ENCODE peak calls at places on chromosomes 11 and 22, in four cellular contexts. One of them, this sample, is unnamed.

GRCh38 chr11:68825603-68826002 is 16.1 kb downstream of the CPT1A start:
- DNase-seq in heart right ventricle: no peak
- DNase-seq in suprapubic skin: no peak
- DNase-seq in SK-N-SH: no peak
- DNase-seq in this sample: peak

GRCh38 chr22:29208879-29209623 is 3.4 kb downstream of the EMID1 start:
- DNase-seq in heart right ventricle: no peak
- DNase-seq in suprapubic skin: peak
- DNase-seq in SK-N-SH: peak
- DNase-seq in this sample: no peak

GRCh38 chr11:101996106-101996505 is 51.1 kb upstream of the CFAP300 start:
- DNase-seq in heart right ventricle: no peak
- DNase-seq in suprapubic skin: no peak
- DNase-seq in SK-N-SH: no peak
- DNase-seq in this sample: no peak

GRCh38 chr11:68002943-68003845 is 703 bp downstream of the UNC93B1 start:
- DNase-seq in heart right ventricle: peak
- DNase-seq in suprapubic skin: peak
- DNase-seq in SK-N-SH: peak
- DNase-seq in this sample: no peak

GRCh38 chr22:42432020-42432596 is at the start of gene NFAM1:
- DNase-seq in heart right ventricle: peak
- DNase-seq in suprapubic skin: no peak
- DNase-seq in SK-N-SH: no peak
- DNase-seq in this sample: no peak

GRCh38 chr11:45180888-45181594 is 34.6 kb downstream of the PRDM11 start:
- DNase-seq in heart right ventricle: peak
- DNase-seq in suprapubic skin: no peak
- DNase-seq in SK-N-SH: peak
- DNase-seq in this sample: peak

GRCh38 chr11:45323598-45324249 is 37.6 kb upstream of the SYT13 start:
- DNase-seq in heart right ventricle: no peak
- DNase-seq in suprapubic skin: peak
- DNase-seq in SK-N-SH: no peak
- DNase-seq in this sample: no peak

GRCh38 chr22:39518996-39519680 is 1.2 kb upstream of the ATF4 start:
- DNase-seq in heart right ventricle: no peak
- DNase-seq in suprapubic skin: no peak
- DNase-seq in SK-N-SH: peak
- DNase-seq in this sample: no peak

GRCh38 chr11:29224739-29225384 is 792.0 kb downstream of the KCNA4 start:
- DNase-seq in heart right ventricle: no peak
- DNase-seq in suprapubic skin: no peak
- DNase-seq in SK-N-SH: no peak
- DNase-seq in this sample: no peak

GRCh38 chr11:128518493-128519207 is 68.7 kb downstream of the ETS1 start:
- DNase-seq in heart right ventricle: no peak
- DNase-seq in suprapubic skin: no peak
- DNase-seq in SK-N-SH: no peak
- DNase-seq in this sample: peak

GRCh38 chr11:115974703-115975102 is 470.5 kb upstream of the CADM1 start:
- DNase-seq in heart right ventricle: no peak
- DNase-seq in suprapubic skin: no peak
- DNase-seq in SK-N-SH: no peak
- DNase-seq in this sample: no peak

GRCh38 chr11:76339217-76339616 is 41.7 kb downstream of the THAP12 start:
- DNase-seq in heart right ventricle: peak
- DNase-seq in suprapubic skin: peak
- DNase-seq in SK-N-SH: no peak
- DNase-seq in this sample: peak

GRCh38 chr11:2525941-2526807 is 81.4 kb downstream of the KCNQ1 start:
- DNase-seq in heart right ventricle: peak
- DNase-seq in suprapubic skin: peak
- DNase-seq in SK-N-SH: no peak
- DNase-seq in this sample: no peak

GRCh38 chr11:122375687-122376399 is 259.8 kb upstream of the BLID start:
- DNase-seq in heart right ventricle: no peak
- DNase-seq in suprapubic skin: no peak
- DNase-seq in SK-N-SH: no peak
- DNase-seq in this sample: peak

GRCh38 chr11:129372609-129373488 is 2.8 kb upstream of the BARX2 start:
- DNase-seq in heart right ventricle: no peak
- DNase-seq in suprapubic skin: no peak
- DNase-seq in SK-N-SH: peak
- DNase-seq in this sample: no peak

GRCh38 chr11:82718307-82718706 is 15.4 kb downstream of the FAM181B start:
- DNase-seq in heart right ventricle: no peak
- DNase-seq in suprapubic skin: no peak
- DNase-seq in SK-N-SH: peak
- DNase-seq in this sample: peak

GRCh38 chr11:27700351-27701261 is at the start of gene BDNF:
- DNase-seq in heart right ventricle: no peak
- DNase-seq in suprapubic skin: no peak
- DNase-seq in SK-N-SH: peak
- DNase-seq in this sample: peak

GRCh38 chr11:42315267-42315666 is 855.8 kb upstream of the LRRC4C start:
- DNase-seq in heart right ventricle: no peak
- DNase-seq in suprapubic skin: no peak
- DNase-seq in SK-N-SH: no peak
- DNase-seq in this sample: peak

GRCh38 chr11:72673284-72673942 is 809 bp downstream of the PDE2A start:
- DNase-seq in heart right ventricle: no peak
- DNase-seq in suprapubic skin: no peak
- DNase-seq in SK-N-SH: no peak
- DNase-seq in this sample: no peak

GRCh38 chr22:33903012-33903411 is 17.3 kb downstream of the LARGE1 start:
- DNase-seq in heart right ventricle: no peak
- DNase-seq in suprapubic skin: no peak
- DNase-seq in SK-N-SH: peak
- DNase-seq in this sample: no peak

GRCh38 chr11:65637794-65638317 is at the start of gene SIPA1:
- DNase-seq in heart right ventricle: peak
- DNase-seq in suprapubic skin: no peak
- DNase-seq in SK-N-SH: peak
- DNase-seq in this sample: peak

GRCh38 chr11:131692151-131692550 is 321.7 kb downstream of the NTM start:
- DNase-seq in heart right ventricle: no peak
- DNase-seq in suprapubic skin: no peak
- DNase-seq in SK-N-SH: no peak
- DNase-seq in this sample: no peak

GRCh38 chr11:36034572-36035331 is 90.9 kb downstream of the LDLRAD3 start:
- DNase-seq in heart right ventricle: no peak
- DNase-seq in suprapubic skin: no peak
- DNase-seq in SK-N-SH: peak
- DNase-seq in this sample: peak

GRCh38 chr11:105046898-105047579 is 1.9 kb upstream of the CARD16 start:
- DNase-seq in heart right ventricle: no peak
- DNase-seq in suprapubic skin: no peak
- DNase-seq in SK-N-SH: no peak
- DNase-seq in this sample: peak

GRCh38 chr11:78809931-78810481 is 235.3 kb upstream of the NARS2 start:
- DNase-seq in heart right ventricle: no peak
- DNase-seq in suprapubic skin: no peak
- DNase-seq in SK-N-SH: peak
- DNase-seq in this sample: no peak

GRCh38 chr11:45182902-45183301 is 36.5 kb downstream of the PRDM11 start:
- DNase-seq in heart right ventricle: no peak
- DNase-seq in suprapubic skin: no peak
- DNase-seq in SK-N-SH: peak
- DNase-seq in this sample: peak

GRCh38 chr11:44727373-44728084 is 767 bp downstream of the TSPAN18 start:
- DNase-seq in heart right ventricle: peak
- DNase-seq in suprapubic skin: peak
- DNase-seq in SK-N-SH: peak
- DNase-seq in this sample: peak

GRCh38 chr11:116984589-116984988 is 113.6 kb downstream of the SIK3 start:
- DNase-seq in heart right ventricle: no peak
- DNase-seq in suprapubic skin: no peak
- DNase-seq in SK-N-SH: no peak
- DNase-seq in this sample: peak

GRCh38 chr11:92340839-92341238 is 116.2 kb downstream of the FAT3 start:
- DNase-seq in heart right ventricle: no peak
- DNase-seq in suprapubic skin: no peak
- DNase-seq in SK-N-SH: peak
- DNase-seq in this sample: peak

GRCh38 chr11:119742263-119742861 is 13.4 kb upstream of the NECTIN1 start:
- DNase-seq in heart right ventricle: no peak
- DNase-seq in suprapubic skin: no peak
- DNase-seq in SK-N-SH: peak
- DNase-seq in this sample: peak

DNA sequence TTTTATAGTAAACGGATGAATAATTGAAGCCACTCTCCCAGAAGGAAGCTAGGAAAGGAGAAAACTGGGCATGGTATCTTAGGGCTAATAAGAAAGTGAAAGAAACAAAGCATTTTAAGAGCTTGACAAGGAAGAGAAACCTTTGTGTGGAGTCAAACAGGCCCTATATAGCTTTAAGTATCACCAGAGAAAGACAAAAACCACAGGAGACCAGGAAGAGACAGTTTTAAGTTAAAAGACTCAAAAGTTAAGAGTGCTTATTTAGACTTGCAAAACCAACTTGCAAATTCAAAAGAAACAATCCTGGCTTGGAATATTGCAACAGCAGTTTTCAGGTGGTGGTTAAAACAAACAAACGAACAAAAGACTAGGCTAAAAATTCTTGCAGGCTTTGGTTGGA is 3.4 kb downstream of the PAK1 start:
- DNase-seq in heart right ventricle: no peak
- DNase-seq in suprapubic skin: no peak
- DNase-seq in SK-N-SH: no peak
- DNase-seq in this sample: no peak
- H3K4me3 ChIP-seq in heart right ventricle: no peak
- H3K4me3 ChIP-seq in suprapubic skin: no peak
- H3K4me3 ChIP-seq in SK-N-SH: no peak
- H3K4me3 ChIP-seq in this sample: no peak

DNA sequence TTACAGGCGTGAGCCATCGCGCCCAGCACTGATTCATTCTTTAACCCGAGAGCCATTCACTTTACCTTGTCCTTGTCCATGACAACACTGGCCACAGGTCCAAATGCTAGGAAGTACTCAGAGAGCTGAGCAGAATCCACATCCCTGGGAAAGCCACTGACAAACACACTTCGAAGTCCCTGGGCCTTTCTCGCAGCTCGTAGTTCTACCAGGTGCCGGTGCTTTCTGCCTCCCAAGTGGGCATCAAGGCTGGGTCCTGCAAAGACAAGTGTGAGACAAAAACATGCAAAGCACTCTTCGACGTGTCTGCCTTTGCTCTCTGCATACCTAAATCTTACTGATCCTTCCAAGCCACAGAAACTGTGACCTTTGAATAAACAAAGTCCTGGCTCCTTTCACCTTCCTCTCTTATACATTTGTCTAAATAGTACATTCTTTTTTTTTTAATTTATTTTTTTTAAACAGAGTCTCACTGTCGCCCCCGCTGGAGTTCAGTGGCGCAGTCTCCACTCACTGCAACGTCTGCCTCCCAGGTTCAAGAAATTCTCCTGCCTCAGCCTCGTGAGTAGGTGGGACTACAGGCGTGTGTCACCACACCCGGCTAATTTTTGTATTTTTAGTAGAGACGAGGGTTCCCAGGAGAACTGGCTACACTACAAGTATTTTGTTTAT is 2.2 kb downstream of the TUT1 start:
- DNase-seq in heart right ventricle: no peak
- DNase-seq in suprapubic skin: no peak
- DNase-seq in SK-N-SH: no peak
- DNase-seq in this sample: peak
- TF ChIP-seq CTCF in heart right ventricle: peak
- TF ChIP-seq CTCF in suprapubic skin: no peak
- TF ChIP-seq CTCF in SK-N-SH: peak
- TF ChIP-seq CTCF in this sample: peak

DNA sequence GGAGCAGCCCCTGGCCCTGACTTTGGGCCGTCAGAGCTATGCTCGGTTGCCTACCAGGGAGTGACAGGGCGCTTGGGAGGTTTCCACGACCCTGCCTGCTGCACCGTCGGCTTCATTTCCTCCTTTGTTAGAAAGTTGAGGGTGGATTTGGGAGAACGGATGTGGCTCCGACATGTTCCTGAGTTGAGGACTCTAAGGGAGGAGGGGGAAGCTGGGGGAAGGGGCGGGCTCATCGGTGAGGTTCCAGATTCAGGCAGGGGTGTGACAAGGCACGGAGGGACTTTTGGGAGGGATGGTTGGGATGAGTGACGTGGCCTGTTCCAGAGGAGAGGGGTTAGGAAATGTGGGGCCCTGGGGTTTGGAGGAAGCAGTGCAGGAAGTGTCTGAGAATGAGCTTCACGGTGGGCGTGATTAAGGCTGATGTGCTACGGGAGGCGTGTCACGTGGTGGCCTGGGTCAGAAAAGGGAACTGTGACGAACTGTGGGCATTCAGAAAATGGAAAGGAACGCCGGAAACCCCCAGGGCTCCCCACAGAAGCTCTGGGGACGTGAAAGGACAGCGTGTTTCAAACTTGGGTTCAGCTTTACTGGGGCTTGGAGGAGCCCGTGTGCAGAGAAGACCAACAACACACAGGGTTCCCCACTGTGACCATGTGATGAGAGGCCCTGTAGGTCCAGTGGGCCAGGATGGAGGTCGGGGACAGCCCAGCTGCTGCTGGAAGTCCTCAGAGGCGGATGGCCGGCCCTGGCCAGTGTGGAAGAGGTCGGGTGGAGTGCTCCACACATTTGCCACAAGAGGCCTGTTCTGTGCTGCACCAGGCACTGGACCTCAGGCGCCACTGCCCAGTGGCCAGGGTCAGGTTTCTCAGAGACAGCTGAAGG is 2.8 kb downstream of the PARVB start:
- DNase-seq in heart right ventricle: peak
- DNase-seq in suprapubic skin: peak
- DNase-seq in SK-N-SH: no peak
- DNase-seq in this sample: peak
- H3K4me3 ChIP-seq in heart right ventricle: peak
- H3K4me3 ChIP-seq in suprapubic skin: peak
- H3K4me3 ChIP-seq in SK-N-SH: no peak
- H3K4me3 ChIP-seq in this sample: peak

DNA sequence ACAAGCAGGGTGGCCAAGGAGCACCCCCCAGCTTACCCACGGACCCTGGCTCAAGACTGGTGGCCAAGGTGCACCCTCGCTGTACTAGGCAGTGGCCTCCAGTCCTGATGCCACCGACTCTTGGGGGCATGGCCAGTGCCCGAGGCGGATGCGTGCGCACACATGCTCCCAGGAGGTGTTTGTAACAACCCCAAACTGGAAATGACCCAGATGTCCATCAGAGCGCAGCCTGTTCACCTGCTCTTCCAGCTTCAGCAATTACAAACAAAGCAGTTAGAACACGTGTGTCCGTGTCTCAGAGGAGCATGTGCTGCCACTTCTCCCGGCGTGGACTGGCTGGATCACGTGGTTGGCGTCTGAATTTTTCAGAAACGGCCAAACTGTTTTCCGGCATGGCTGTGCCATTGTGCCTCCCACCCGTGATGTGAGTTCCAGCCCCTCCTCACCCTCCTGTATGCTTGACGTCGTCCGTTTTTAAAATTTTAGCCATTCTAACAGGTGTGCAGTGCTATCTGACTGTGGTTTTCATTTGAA is 7.1 kb upstream of the MUC6 start:
- DNase-seq in heart right ventricle: no peak
- DNase-seq in suprapubic skin: no peak
- DNase-seq in SK-N-SH: no peak
- DNase-seq in this sample: no peak
- TF ChIP-seq CTCF in heart right ventricle: no peak
- TF ChIP-seq CTCF in suprapubic skin: no peak
- TF ChIP-seq CTCF in SK-N-SH: no peak
- TF ChIP-seq CTCF in this sample: no peak

GRCh38 chr11:20670932-20671403 is 1.6 kb downstream of the NELL1 start:
- DNase-seq in heart right ventricle: no peak
- DNase-seq in suprapubic skin: no peak
- DNase-seq in SK-N-SH: no peak
- DNase-seq in this sample: no peak
- H3K4me3 ChIP-seq in heart right ventricle: no peak
- H3K4me3 ChIP-seq in suprapubic skin: no peak
- H3K4me3 ChIP-seq in SK-N-SH: no peak
- H3K4me3 ChIP-seq in this sample: no peak

This sample was measured in cardiac fibroblast.